ENCODE peak calls at places on chromosomes 4 and X, in ten cellular contexts. One of them, this sample, is unnamed.

GRCh38 chr4:103075435-103075893 is 1.1 kb downstream of the SLC9B2 start:
- DNase-seq in body of pancreas: no peak
- DNase-seq in H1: no peak
- DNase-seq in heart left ventricle: no peak
- DNase-seq in sigmoid colon: no peak
- DNase-seq in A549: no peak
- DNase-seq in uterus: no peak
- DNase-seq in transverse colon: no peak
- DNase-seq in tibial nerve: no peak
- DNase-seq in adrenal gland: no peak
- DNase-seq in this sample: no peak

GRCh38 chrX:118220509-118220908 is 103.9 kb upstream of the KLHL13 start:
- DNase-seq in body of pancreas: no peak
- DNase-seq in H1: no peak
- DNase-seq in heart left ventricle: no peak
- DNase-seq in sigmoid colon: no peak
- DNase-seq in A549: no peak
- DNase-seq in uterus: no peak
- DNase-seq in transverse colon: no peak
- DNase-seq in tibial nerve: no peak
- DNase-seq in adrenal gland: no peak
- DNase-seq in this sample: no peak

GRCh38 chr4:89836031-89836777 is 757 bp downstream of the SNCA start:
- DNase-seq in body of pancreas: no peak
- DNase-seq in H1: peak; percentile 65
- DNase-seq in heart left ventricle: no peak
- DNase-seq in sigmoid colon: no peak
- DNase-seq in A549: no peak
- DNase-seq in uterus: peak; percentile 24
- DNase-seq in transverse colon: no peak
- DNase-seq in tibial nerve: no peak
- DNase-seq in adrenal gland: no peak
- DNase-seq in this sample: no peak

GRCh38 chr4:3293410-3294391 is 880 bp downstream of the RGS12 start:
- DNase-seq in body of pancreas: no peak
- DNase-seq in H1: peak; percentile 58
- DNase-seq in heart left ventricle: no peak
- DNase-seq in sigmoid colon: no peak
- DNase-seq in A549: no peak
- DNase-seq in uterus: no peak
- DNase-seq in transverse colon: no peak
- DNase-seq in tibial nerve: no peak
- DNase-seq in adrenal gland: no peak
- DNase-seq in this sample: no peak

GRCh38 chr4:52550186-52550585 is 108.9 kb downstream of the USP46 start:
- DNase-seq in body of pancreas: no peak
- DNase-seq in H1: no peak
- DNase-seq in heart left ventricle: no peak
- DNase-seq in sigmoid colon: no peak
- DNase-seq in A549: no peak
- DNase-seq in uterus: no peak
- DNase-seq in transverse colon: no peak
- DNase-seq in tibial nerve: no peak
- DNase-seq in adrenal gland: no peak
- DNase-seq in this sample: no peak

GRCh38 chr4:64564126-64564525 is 154.9 kb upstream of the TECRL start:
- DNase-seq in body of pancreas: no peak
- DNase-seq in H1: no peak
- DNase-seq in heart left ventricle: no peak
- DNase-seq in sigmoid colon: no peak
- DNase-seq in A549: no peak
- DNase-seq in uterus: no peak
- DNase-seq in transverse colon: no peak
- DNase-seq in tibial nerve: no peak
- DNase-seq in adrenal gland: no peak
- DNase-seq in this sample: no peak

GRCh38 chr4:151563194-151563593 is 154.2 kb downstream of the FHIP1A start:
- DNase-seq in body of pancreas: peak; percentile 26
- DNase-seq in H1: no peak
- DNase-seq in heart left ventricle: no peak
- DNase-seq in sigmoid colon: no peak
- DNase-seq in A549: no peak
- DNase-seq in uterus: no peak
- DNase-seq in transverse colon: no peak
- DNase-seq in tibial nerve: no peak
- DNase-seq in adrenal gland: no peak
- DNase-seq in this sample: no peak

GRCh38 chr4:2301221-2301642 is 39.3 kb upstream of the MXD4 start:
- DNase-seq in body of pancreas: no peak
- DNase-seq in H1: no peak
- DNase-seq in heart left ventricle: no peak
- DNase-seq in sigmoid colon: no peak
- DNase-seq in A549: no peak
- DNase-seq in uterus: no peak
- DNase-seq in transverse colon: no peak
- DNase-seq in tibial nerve: no peak
- DNase-seq in adrenal gland: no peak
- DNase-seq in this sample: no peak

GRCh38 chr4:166972071-166972470 is 262.2 kb downstream of the SPOCK3 start:
- DNase-seq in body of pancreas: no peak
- DNase-seq in H1: no peak
- DNase-seq in heart left ventricle: no peak
- DNase-seq in sigmoid colon: no peak
- DNase-seq in A549: no peak
- DNase-seq in uterus: no peak
- DNase-seq in transverse colon: no peak
- DNase-seq in tibial nerve: no peak
- DNase-seq in adrenal gland: no peak
- DNase-seq in this sample: no peak

GRCh38 chr4:152385551-152385950 is 150.3 kb downstream of the FBXW7 start:
- DNase-seq in body of pancreas: no peak
- DNase-seq in H1: no peak
- DNase-seq in heart left ventricle: no peak
- DNase-seq in sigmoid colon: no peak
- DNase-seq in A549: no peak
- DNase-seq in uterus: no peak
- DNase-seq in transverse colon: no peak
- DNase-seq in tibial nerve: no peak
- DNase-seq in adrenal gland: no peak
- DNase-seq in this sample: no peak

GRCh38 chr4:28435346-28435745 is 1574.7 kb downstream of the STIM2 start:
- DNase-seq in body of pancreas: no peak
- DNase-seq in H1: no peak
- DNase-seq in heart left ventricle: no peak
- DNase-seq in sigmoid colon: no peak
- DNase-seq in A549: no peak
- DNase-seq in uterus: no peak
- DNase-seq in transverse colon: no peak
- DNase-seq in tibial nerve: no peak
- DNase-seq in adrenal gland: no peak
- DNase-seq in this sample: no peak

GRCh38 chr4:4541040-4541631 is 712 bp downstream of the STX18 start:
- DNase-seq in body of pancreas: peak; percentile 34
- DNase-seq in H1: no peak
- DNase-seq in heart left ventricle: no peak
- DNase-seq in sigmoid colon: no peak
- DNase-seq in A549: peak; percentile 27
- DNase-seq in uterus: no peak
- DNase-seq in transverse colon: peak; percentile 46
- DNase-seq in tibial nerve: no peak
- DNase-seq in adrenal gland: peak; percentile 35
- DNase-seq in this sample: no peak

GRCh38 chr4:4542824-4543485 is 1.1 kb upstream of the STX18 start:
- DNase-seq in body of pancreas: no peak
- DNase-seq in H1: no peak
- DNase-seq in heart left ventricle: no peak
- DNase-seq in sigmoid colon: no peak
- DNase-seq in A549: no peak
- DNase-seq in uterus: no peak
- DNase-seq in transverse colon: no peak
- DNase-seq in tibial nerve: no peak
- DNase-seq in adrenal gland: no peak
- DNase-seq in this sample: no peak

GRCh38 chr4:4541661-4542570 is at the start of gene STX18:
- DNase-seq in body of pancreas: peak; percentile 86
- DNase-seq in H1: peak; percentile 99
- DNase-seq in heart left ventricle: peak; percentile 86
- DNase-seq in sigmoid colon: peak; percentile 92
- DNase-seq in A549: peak; percentile 71
- DNase-seq in uterus: peak; percentile 76
- DNase-seq in transverse colon: peak; percentile 90
- DNase-seq in tibial nerve: peak; percentile 71
- DNase-seq in adrenal gland: peak; percentile 89
- DNase-seq in this sample: peak; percentile 69
- TF ChIP-seq POLR2A in body of pancreas: peak; percentile 89
- TF ChIP-seq POLR2A in H1: no peak
- TF ChIP-seq POLR2A in heart left ventricle: peak; percentile 47
- TF ChIP-seq POLR2A in sigmoid colon: peak; percentile 64
- TF ChIP-seq POLR2A in A549: peak; percentile 65
- TF ChIP-seq POLR2A in uterus: peak; percentile 38
- TF ChIP-seq POLR2A in transverse colon: peak; percentile 91
- TF ChIP-seq POLR2A in tibial nerve: peak; percentile 50
- TF ChIP-seq POLR2A in adrenal gland: peak; percentile 84
- TF ChIP-seq POLR2A in this sample: no peak

DNA sequence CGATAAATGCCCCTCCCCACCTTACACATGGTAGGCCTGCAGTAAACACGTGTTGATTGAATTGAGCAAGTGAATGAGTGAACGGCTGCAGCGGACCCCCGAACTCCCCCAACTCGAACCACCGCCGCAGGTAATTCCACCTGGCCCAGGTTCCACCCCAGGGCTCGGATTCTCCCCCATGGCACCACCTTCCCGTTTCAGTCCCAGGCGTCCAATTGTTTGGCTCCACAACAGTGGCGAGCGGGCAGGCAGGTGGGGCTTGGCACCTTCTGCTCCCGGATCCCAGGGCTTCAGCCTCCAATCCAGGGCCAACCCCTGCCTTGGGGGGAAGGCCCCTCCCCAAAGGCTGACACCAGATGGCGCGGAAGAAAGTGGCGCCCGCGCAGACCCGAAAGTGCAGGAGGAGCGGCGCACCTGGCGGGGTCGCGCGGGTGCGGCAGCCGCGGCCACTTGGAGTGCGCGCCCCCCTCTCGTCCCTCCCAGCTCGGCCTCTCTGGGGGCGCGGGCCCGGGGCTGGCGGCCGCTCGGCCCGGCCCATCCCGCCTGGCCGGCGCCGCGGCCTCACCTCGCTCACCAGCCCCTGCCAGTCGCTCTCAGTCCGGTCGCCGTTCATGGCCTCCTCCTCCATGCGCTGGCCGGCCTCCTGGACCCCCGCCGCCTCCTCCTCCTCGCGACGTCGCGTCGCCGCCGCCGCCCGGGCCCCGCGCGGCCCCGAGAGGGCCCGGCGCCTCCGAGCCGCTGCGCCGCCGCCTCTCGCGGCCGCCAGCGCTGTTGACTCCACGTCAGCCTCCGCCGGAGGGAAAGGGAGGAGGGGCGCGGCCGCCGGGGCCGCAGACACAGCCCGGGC is at the start of gene CCDC149:
- DNase-seq in body of pancreas: peak; percentile 93
- DNase-seq in H1: peak; percentile 79
- DNase-seq in heart left ventricle: peak; percentile 80
- DNase-seq in sigmoid colon: peak; percentile 84
- DNase-seq in A549: peak; percentile 64
- DNase-seq in uterus: peak; percentile 68
- DNase-seq in transverse colon: peak; percentile 78
- DNase-seq in tibial nerve: no peak
- DNase-seq in adrenal gland: peak; percentile 69
- DNase-seq in this sample: no peak
- H3K4me3 ChIP-seq in body of pancreas: peak within 1 kb of the TSS; percentile 30
- H3K4me3 ChIP-seq in H1: peak within 1 kb of the TSS; percentile 37
- H3K4me3 ChIP-seq in heart left ventricle: peak within 1 kb of the TSS; percentile 64
- H3K4me3 ChIP-seq in sigmoid colon: peak within 1 kb of the TSS; percentile 93
- H3K4me3 ChIP-seq in A549: peak within 1 kb of the TSS; percentile 56
- H3K4me3 ChIP-seq in uterus: peak within 1 kb of the TSS; percentile 66
- H3K4me3 ChIP-seq in transverse colon: peak within 1 kb of the TSS; percentile 59
- H3K4me3 ChIP-seq in tibial nerve: peak within 1 kb of the TSS; percentile 75
- H3K4me3 ChIP-seq in adrenal gland: no peak within 1 kb of the TSS
- H3K4me3 ChIP-seq in this sample: peak within 1 kb of the TSS; percentile 61

GRCh38 chr4:154349829-154350228 is 141.8 kb downstream of the DCHS2 start:
- DNase-seq in body of pancreas: no peak
- DNase-seq in H1: no peak
- DNase-seq in heart left ventricle: no peak
- DNase-seq in sigmoid colon: no peak
- DNase-seq in A549: peak; percentile 4
- DNase-seq in uterus: no peak
- DNase-seq in transverse colon: no peak
- DNase-seq in tibial nerve: no peak
- DNase-seq in adrenal gland: no peak
- DNase-seq in this sample: no peak
- TF ChIP-seq CTCF in body of pancreas: peak; percentile 22
- TF ChIP-seq CTCF in H1: no peak
- TF ChIP-seq CTCF in heart left ventricle: peak; percentile 20
- TF ChIP-seq CTCF in sigmoid colon: no peak
- TF ChIP-seq CTCF in A549: peak; percentile 29
- TF ChIP-seq CTCF in uterus: no peak
- TF ChIP-seq CTCF in transverse colon: peak; percentile 12
- TF ChIP-seq CTCF in tibial nerve: no peak
- TF ChIP-seq CTCF in adrenal gland: no peak
- TF ChIP-seq CTCF in this sample: no peak

GRCh38 chr4:10105920-10106319 is 10.7 kb downstream of the WDR1 start:
- DNase-seq in body of pancreas: no peak
- DNase-seq in H1: no peak
- DNase-seq in heart left ventricle: no peak
- DNase-seq in sigmoid colon: no peak
- DNase-seq in A549: no peak
- DNase-seq in uterus: no peak
- DNase-seq in transverse colon: no peak
- DNase-seq in tibial nerve: no peak
- DNase-seq in adrenal gland: no peak
- DNase-seq in this sample: no peak

GRCh38 chr4:10105421-10105820 is 11.2 kb downstream of the WDR1 start:
- DNase-seq in body of pancreas: no peak
- DNase-seq in H1: no peak
- DNase-seq in heart left ventricle: no peak
- DNase-seq in sigmoid colon: no peak
- DNase-seq in A549: no peak
- DNase-seq in uterus: no peak
- DNase-seq in transverse colon: no peak
- DNase-seq in tibial nerve: no peak
- DNase-seq in adrenal gland: no peak
- DNase-seq in this sample: no peak

GRCh38 chr4:10104211-10104990 is 12.2 kb downstream of the WDR1 start:
- DNase-seq in body of pancreas: no peak
- DNase-seq in H1: no peak
- DNase-seq in heart left ventricle: no peak
- DNase-seq in sigmoid colon: no peak
- DNase-seq in A549: no peak
- DNase-seq in uterus: no peak
- DNase-seq in transverse colon: no peak
- DNase-seq in tibial nerve: no peak
- DNase-seq in adrenal gland: no peak
- DNase-seq in this sample: no peak

GRCh38 chr4:10106421-10107039 is 10.1 kb downstream of the WDR1 start:
- DNase-seq in body of pancreas: no peak
- DNase-seq in H1: no peak
- DNase-seq in heart left ventricle: peak; percentile 81
- DNase-seq in sigmoid colon: peak; percentile 94
- DNase-seq in A549: peak; percentile 86
- DNase-seq in uterus: peak; percentile 96
- DNase-seq in transverse colon: peak; percentile 62
- DNase-seq in tibial nerve: peak; percentile 84
- DNase-seq in adrenal gland: peak; percentile 95
- DNase-seq in this sample: peak; percentile 93

DNA sequence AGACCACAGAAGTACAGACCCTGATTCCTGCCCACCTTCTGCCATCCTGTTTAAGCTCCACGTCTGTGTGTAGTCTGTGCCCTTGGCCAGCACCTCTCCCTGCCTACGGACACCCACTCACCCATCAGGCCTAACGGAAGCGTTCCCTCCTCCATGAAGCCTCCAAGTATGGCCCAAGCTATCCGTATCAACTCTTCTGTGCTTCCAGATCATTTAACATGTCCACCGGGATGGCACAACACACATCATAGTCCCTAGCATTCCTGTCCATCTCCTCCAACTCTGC is 11.7 kb downstream of the WDR1 start:
- DNase-seq in body of pancreas: no peak
- DNase-seq in H1: no peak
- DNase-seq in heart left ventricle: no peak
- DNase-seq in sigmoid colon: no peak
- DNase-seq in A549: no peak
- DNase-seq in uterus: no peak
- DNase-seq in transverse colon: no peak
- DNase-seq in tibial nerve: no peak
- DNase-seq in adrenal gland: no peak
- DNase-seq in this sample: no peak
- TF ChIP-seq POLR2A in body of pancreas: no peak
- TF ChIP-seq POLR2A in H1: no peak
- TF ChIP-seq POLR2A in heart left ventricle: no peak
- TF ChIP-seq POLR2A in sigmoid colon: no peak
- TF ChIP-seq POLR2A in A549: no peak
- TF ChIP-seq POLR2A in uterus: no peak
- TF ChIP-seq POLR2A in transverse colon: no peak
- TF ChIP-seq POLR2A in tibial nerve: no peak
- TF ChIP-seq POLR2A in adrenal gland: no peak
- TF ChIP-seq POLR2A in this sample: no peak